ENCODE peak calls at places on chromosomes 3 and 15, in four cellular contexts. B is T47D, Y is H4, C is HT1080. O is an unnamed sample.

GRCh38 chr15:92306662-92307061 is 87.0 kb upstream of the ST8SIA2 start:
- DNase-seq in B (no peak), C (peak), Y (no peak), O (no peak)

GRCh38 chr3:4982773-4983738 is 3.8 kb downstream of the BHLHE40 start:
- DNase-seq in Y (no peak), B (no peak), C (no peak), O (no peak)

GRCh38 chr3:119841808-119842471 is 60.0 kb downstream of the NR1I2 start:
- DNase-seq in B (no peak), C (no peak), Y (no peak), O (no peak)

GRCh38 chr15:71332605-71333004 is 217.3 kb downstream of the THSD4 start:
- DNase-seq in Y (peak), C (no peak), B (no peak), O (no peak)

GRCh38 chr3:33855884-33856546 is 57.6 kb downstream of the PDCD6IP start:
- DNase-seq in B (no peak), C (peak), Y (no peak), O (no peak)

GRCh38 chr15:95916568-95916967 is 413.9 kb upstream of the NR2F2 start:
- DNase-seq in C (no peak), B (no peak), Y (no peak), O (no peak)

GRCh38 chr3:134998158-134998557 is 203.1 kb downstream of the EPHB1 start:
- DNase-seq in C (no peak), B (no peak), Y (no peak), O (no peak)

GRCh38 chr15:31080618-31081017 is 20.9 kb downstream of the TRPM1 start:
- DNase-seq in Y (no peak), C (no peak), B (peak), O (no peak)

GRCh38 chr3:144296808-144297207 is 325.2 kb downstream of the DIPK2A start:
- DNase-seq in Y (no peak), C (no peak), B (no peak), O (no peak)

GRCh38 chr3:182568756-182569155 is 224.5 kb upstream of the ATP11B start:
- DNase-seq in Y (no peak), C (no peak), B (no peak), O (no peak)

GRCh38 chr15:61383421-61383820 is 154.3 kb upstream of the RORA start:
- DNase-seq in C (peak), B (no peak), Y (no peak), O (no peak)

GRCh38 chr3:126607214-126607908 is 47.6 kb downstream of the TXNRD3 start:
- DNase-seq in C (peak), B (no peak), Y (peak), O (no peak)

GRCh38 chr15:96324192-96324895 is 6.2 kb upstream of the NR2F2 start:
- DNase-seq in Y (no peak), B (no peak), C (no peak), O (no peak)

GRCh38 chr15:38745136-38745535 is 180.5 kb upstream of the RASGRP1 start:
- DNase-seq in Y (no peak), B (no peak), C (no peak), O (no peak)

GRCh38 chr15:79394231-79394630 is 37.9 kb upstream of the MINAR1 start:
- DNase-seq in Y (no peak), C (no peak), B (no peak), O (no peak)

GRCh38 chr3:21621396-21621695 is 129.7 kb downstream of the ZNF385D start:
- DNase-seq in Y (peak), B (no peak), C (peak), O (no peak)

GRCh38 chr3:101384426-101384825 is 64.1 kb upstream of the IMPG2 start:
- DNase-seq in C (no peak), Y (no peak), B (no peak), O (no peak)

GRCh38 chr3:32257042-32257441 is 18.6 kb downstream of the CMTM8 start:
- DNase-seq in Y (no peak), C (peak), B (no peak), O (no peak)

GRCh38 chr3:8298021-8298954 is 203.3 kb upstream of the LMCD1 start:
- DNase-seq in C (no peak), B (no peak), Y (no peak), O (no peak)

GRCh38 chr3:159762981-159763465 is 225.6 kb upstream of the IL12A start:
- DNase-seq in C (peak), B (peak), Y (peak), O (no peak)

GRCh38 chr3:115397433-115397832 is 225.9 kb upstream of the GAP43 start:
- DNase-seq in B (no peak), Y (no peak), C (no peak), O (no peak)

GRCh38 chr3:37114251-37115145 is 59.9 kb downstream of the LRRFIP2 start:
- DNase-seq in C (peak), B (no peak), Y (peak), O (no peak)

GRCh38 chr3:15636028-15636709 is 34.6 kb downstream of the BTD start:
- DNase-seq in B (no peak), C (peak), Y (peak), O (no peak)